ENCODE peak calls at places on chromosomes 1 and 21, in four cellular contexts. One of them, this sample, is unnamed.

GRCh38 chr1:157969693-157970485 is 23.6 kb upstream of the KIRREL1 start:
- DNase-seq in lower leg skin: no peak
- DNase-seq in AG04449: no peak
- DNase-seq in heart left ventricle: peak
- DNase-seq in this sample: peak

GRCh38 chr1:174874337-174875053 is 125.3 kb upstream of the CACYBP start:
- DNase-seq in lower leg skin: no peak
- DNase-seq in AG04449: no peak
- DNase-seq in heart left ventricle: no peak
- DNase-seq in this sample: no peak

GRCh38 chr1:119361611-119362010 is 7.0 kb upstream of the HAO2 start:
- DNase-seq in lower leg skin: no peak
- DNase-seq in AG04449: no peak
- DNase-seq in heart left ventricle: no peak
- DNase-seq in this sample: no peak

GRCh38 chr1:10540277-10541005 is 65.7 kb downstream of the PEX14 start:
- DNase-seq in lower leg skin: no peak
- DNase-seq in AG04449: no peak
- DNase-seq in heart left ventricle: peak
- DNase-seq in this sample: peak

GRCh38 chr1:27560271-27561125 is 43.4 kb downstream of the AHDC1 start:
- DNase-seq in lower leg skin: no peak
- DNase-seq in AG04449: no peak
- DNase-seq in heart left ventricle: no peak
- DNase-seq in this sample: no peak

GRCh38 chr1:25566730-25567341 is 23.4 kb downstream of the LDLRAP1 start:
- DNase-seq in lower leg skin: no peak
- DNase-seq in AG04449: peak
- DNase-seq in heart left ventricle: peak
- DNase-seq in this sample: peak

GRCh38 chr1:209870151-209870831 is 42.5 kb downstream of the UTP25 start:
- DNase-seq in lower leg skin: no peak
- DNase-seq in AG04449: no peak
- DNase-seq in heart left ventricle: no peak
- DNase-seq in this sample: no peak

GRCh38 chr1:55610203-55610602 is 395.0 kb upstream of the USP24 start:
- DNase-seq in lower leg skin: no peak
- DNase-seq in AG04449: peak
- DNase-seq in heart left ventricle: no peak
- DNase-seq in this sample: no peak

GRCh38 chr1:6905790-6906189 is 120.5 kb downstream of the CAMTA1 start:
- DNase-seq in lower leg skin: peak
- DNase-seq in AG04449: no peak
- DNase-seq in heart left ventricle: no peak
- DNase-seq in this sample: no peak

GRCh38 chr1:39926343-39926769 is 24.6 kb upstream of the MYCL start:
- DNase-seq in lower leg skin: no peak
- DNase-seq in AG04449: no peak
- DNase-seq in heart left ventricle: peak
- DNase-seq in this sample: no peak

GRCh38 chr1:160746870-160747500 is 7.9 kb downstream of the SLAMF7 start:
- DNase-seq in lower leg skin: no peak
- DNase-seq in AG04449: no peak
- DNase-seq in heart left ventricle: no peak
- DNase-seq in this sample: no peak

GRCh38 chr1:40662864-40663263 is 2.6 kb downstream of the RIMS3 start:
- DNase-seq in lower leg skin: no peak
- DNase-seq in AG04449: no peak
- DNase-seq in heart left ventricle: no peak
- DNase-seq in this sample: no peak

GRCh38 chr1:243213045-243213787 is 41.9 kb downstream of the CEP170 start:
- DNase-seq in lower leg skin: no peak
- DNase-seq in AG04449: no peak
- DNase-seq in heart left ventricle: no peak
- DNase-seq in this sample: no peak

GRCh38 chr21:31526040-31526439 is 133.5 kb upstream of the SOD1 start:
- DNase-seq in lower leg skin: no peak
- DNase-seq in AG04449: no peak
- DNase-seq in heart left ventricle: no peak
- DNase-seq in this sample: no peak

GRCh38 chr1:12658531-12659453 is 14.9 kb downstream of the AADACL4 start:
- DNase-seq in lower leg skin: peak
- DNase-seq in AG04449: no peak
- DNase-seq in heart left ventricle: peak
- DNase-seq in this sample: peak

GRCh38 chr1:16155537-16156410 is at the start of gene EPHA2:
- DNase-seq in lower leg skin: peak
- DNase-seq in AG04449: no peak
- DNase-seq in heart left ventricle: peak
- DNase-seq in this sample: peak

GRCh38 chr1:107940178-107940577 is 24.8 kb downstream of the VAV3 start:
- DNase-seq in lower leg skin: no peak
- DNase-seq in AG04449: no peak
- DNase-seq in heart left ventricle: no peak
- DNase-seq in this sample: no peak

GRCh38 chr1:151775894-151776664 is 12.8 kb upstream of the MRPL9 start:
- DNase-seq in lower leg skin: no peak
- DNase-seq in AG04449: no peak
- DNase-seq in heart left ventricle: no peak
- DNase-seq in this sample: no peak

GRCh38 chr1:10615336-10615735 is 140.6 kb downstream of the PEX14 start:
- DNase-seq in lower leg skin: peak
- DNase-seq in AG04449: no peak
- DNase-seq in heart left ventricle: no peak
- DNase-seq in this sample: no peak

GRCh38 chr1:36389960-36390359 is 4.2 kb upstream of the STK40 start:
- DNase-seq in lower leg skin: no peak
- DNase-seq in AG04449: no peak
- DNase-seq in heart left ventricle: no peak
- DNase-seq in this sample: no peak

GRCh38 chr1:27598288-27598687 is 5.7 kb downstream of the AHDC1 start:
- DNase-seq in lower leg skin: no peak
- DNase-seq in AG04449: no peak
- DNase-seq in heart left ventricle: peak
- DNase-seq in this sample: no peak

GRCh38 chr1:63423649-63424048 is 56.2 kb downstream of the ALG6 start:
- DNase-seq in lower leg skin: no peak
- DNase-seq in AG04449: no peak
- DNase-seq in heart left ventricle: no peak
- DNase-seq in this sample: no peak

GRCh38 chr1:74504125-74505065 is 8.0 kb downstream of the LRRC53 start:
- DNase-seq in lower leg skin: no peak
- DNase-seq in AG04449: no peak
- DNase-seq in heart left ventricle: peak
- DNase-seq in this sample: peak

GRCh38 chr1:217059401-217059800 is 336.2 kb upstream of the ESRRG start:
- DNase-seq in lower leg skin: no peak
- DNase-seq in AG04449: no peak
- DNase-seq in heart left ventricle: no peak
- DNase-seq in this sample: no peak

GRCh38 chr1:20350421-20350820 is 59.7 kb downstream of the VWA5B1 start:
- DNase-seq in lower leg skin: no peak
- DNase-seq in AG04449: no peak
- DNase-seq in heart left ventricle: no peak
- DNase-seq in this sample: no peak

GRCh38 chr1:200410566-200410878 is 686 bp upstream of the ZNF281 start:
- DNase-seq in lower leg skin: no peak
- DNase-seq in AG04449: no peak
- DNase-seq in heart left ventricle: no peak
- DNase-seq in this sample: no peak

GRCh38 chr21:34938079-34938764 is 110.9 kb downstream of the RUNX1 start:
- DNase-seq in lower leg skin: no peak
- DNase-seq in AG04449: no peak
- DNase-seq in heart left ventricle: no peak
- DNase-seq in this sample: no peak

GRCh38 chr1:168970945-168971799 is 135.3 kb upstream of the ATP1B1 start:
- DNase-seq in lower leg skin: no peak
- DNase-seq in AG04449: no peak
- DNase-seq in heart left ventricle: no peak
- DNase-seq in this sample: no peak

GRCh38 chr1:185595835-185596667 is 138.1 kb upstream of the HMCN1 start:
- DNase-seq in lower leg skin: no peak
- DNase-seq in AG04449: no peak
- DNase-seq in heart left ventricle: peak
- DNase-seq in this sample: peak

GRCh38 chr1:41537788-41538351 is 53.4 kb upstream of the EDN2 start:
- DNase-seq in lower leg skin: peak
- DNase-seq in AG04449: peak
- DNase-seq in heart left ventricle: peak
- DNase-seq in this sample: peak

GRCh38 chr1:39886757-39887231 is 3.5 kb upstream of the TRIT1 start:
- DNase-seq in lower leg skin: peak
- DNase-seq in AG04449: no peak
- DNase-seq in heart left ventricle: no peak
- DNase-seq in this sample: no peak

GRCh38 chr21:19621837-19622496 is 1218.4 kb upstream of the TMPRSS15 start:
- DNase-seq in lower leg skin: no peak
- DNase-seq in AG04449: no peak
- DNase-seq in heart left ventricle: no peak
- DNase-seq in this sample: no peak

GRCh38 chr1:160720366-160720765 is 8.7 kb upstream of the CD48 start:
- DNase-seq in lower leg skin: no peak
- DNase-seq in AG04449: no peak
- DNase-seq in heart left ventricle: no peak
- DNase-seq in this sample: no peak

GRCh38 chr21:33403786-33404571 is 766 bp downstream of the IFNGR2 start:
- DNase-seq in lower leg skin: peak
- DNase-seq in AG04449: no peak
- DNase-seq in heart left ventricle: peak
- DNase-seq in this sample: peak

GRCh38 chr1:109634292-109634691 is 14.7 kb downstream of the AMPD2 start:
- DNase-seq in lower leg skin: no peak
- DNase-seq in AG04449: no peak
- DNase-seq in heart left ventricle: no peak
- DNase-seq in this sample: no peak

GRCh38 chr1:156709743-156710489 is 4.5 kb upstream of the CRABP2 start:
- DNase-seq in lower leg skin: peak
- DNase-seq in AG04449: no peak
- DNase-seq in heart left ventricle: peak
- DNase-seq in this sample: no peak

GRCh38 chr1:165129568-165130164 is 226.8 kb downstream of the LMX1A start:
- DNase-seq in lower leg skin: peak
- DNase-seq in AG04449: no peak
- DNase-seq in heart left ventricle: peak
- DNase-seq in this sample: peak

GRCh38 chr1:5811419-5811818 is 180.8 kb downstream of the NPHP4 start:
- DNase-seq in lower leg skin: no peak
- DNase-seq in AG04449: no peak
- DNase-seq in heart left ventricle: no peak
- DNase-seq in this sample: no peak

GRCh38 chr1:3544050-3544977 is 67.0 kb downstream of the MEGF6 start:
- DNase-seq in lower leg skin: no peak
- DNase-seq in AG04449: no peak
- DNase-seq in heart left ventricle: no peak
- DNase-seq in this sample: no peak

GRCh38 chr1:3541465-3541864 is 69.8 kb downstream of the MEGF6 start:
- DNase-seq in lower leg skin: no peak
- DNase-seq in AG04449: no peak
- DNase-seq in heart left ventricle: no peak
- DNase-seq in this sample: no peak

GRCh38 chr1:3543076-3544049 is 67.9 kb downstream of the MEGF6 start:
- DNase-seq in lower leg skin: no peak
- DNase-seq in AG04449: peak
- DNase-seq in heart left ventricle: no peak
- DNase-seq in this sample: peak

GRCh38 chr1:3541930-3542329 is 69.4 kb downstream of the MEGF6 start:
- DNase-seq in lower leg skin: no peak
- DNase-seq in AG04449: no peak
- DNase-seq in heart left ventricle: no peak
- DNase-seq in this sample: no peak

DNA sequence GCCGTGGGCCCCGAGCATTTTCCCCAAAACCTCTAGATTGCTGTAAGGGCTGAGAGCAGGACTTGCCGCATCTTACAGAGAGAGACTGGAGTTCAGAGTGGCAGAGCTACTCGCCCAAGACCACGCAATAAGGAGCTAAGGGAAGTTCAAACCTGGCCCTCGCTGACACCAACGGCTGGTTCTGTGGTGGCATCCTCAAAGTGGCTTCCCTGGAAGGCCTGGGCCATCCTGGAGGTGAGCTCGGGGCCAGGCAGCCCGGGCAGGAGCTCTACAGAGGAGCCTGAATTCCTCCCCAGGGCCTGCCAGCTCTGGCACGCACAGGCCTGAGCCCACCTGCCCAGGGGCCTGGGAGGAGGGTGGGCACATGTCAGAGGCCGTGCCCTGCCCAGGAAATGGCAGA is 68.7 kb downstream of the MEGF6 start:
- DNase-seq in lower leg skin: no peak
- DNase-seq in AG04449: no peak
- DNase-seq in heart left ventricle: no peak
- DNase-seq in this sample: no peak
- H3K4me3 ChIP-seq in lower leg skin: no peak
- H3K4me3 ChIP-seq in AG04449: no peak
- H3K4me3 ChIP-seq in heart left ventricle: no peak
- H3K4me3 ChIP-seq in this sample: no peak

GRCh38 chr1:233376711-233377110 is 49.2 kb downstream of the MAP3K21 start:
- DNase-seq in lower leg skin: no peak
- DNase-seq in AG04449: no peak
- DNase-seq in heart left ventricle: no peak
- DNase-seq in this sample: no peak
- TF ChIP-seq CTCF in lower leg skin: no peak
- TF ChIP-seq CTCF in AG04449: no peak
- TF ChIP-seq CTCF in heart left ventricle: no peak
- TF ChIP-seq CTCF in this sample: no peak

GRCh38 chr1:203692565-203693470 is 66.2 kb downstream of the ATP2B4 start:
- DNase-seq in lower leg skin: peak
- DNase-seq in AG04449: peak
- DNase-seq in heart left ventricle: peak
- DNase-seq in this sample: peak
- H3K4me3 ChIP-seq in lower leg skin: no peak
- H3K4me3 ChIP-seq in AG04449: no peak
- H3K4me3 ChIP-seq in heart left ventricle: no peak
- H3K4me3 ChIP-seq in this sample: no peak

DNA sequence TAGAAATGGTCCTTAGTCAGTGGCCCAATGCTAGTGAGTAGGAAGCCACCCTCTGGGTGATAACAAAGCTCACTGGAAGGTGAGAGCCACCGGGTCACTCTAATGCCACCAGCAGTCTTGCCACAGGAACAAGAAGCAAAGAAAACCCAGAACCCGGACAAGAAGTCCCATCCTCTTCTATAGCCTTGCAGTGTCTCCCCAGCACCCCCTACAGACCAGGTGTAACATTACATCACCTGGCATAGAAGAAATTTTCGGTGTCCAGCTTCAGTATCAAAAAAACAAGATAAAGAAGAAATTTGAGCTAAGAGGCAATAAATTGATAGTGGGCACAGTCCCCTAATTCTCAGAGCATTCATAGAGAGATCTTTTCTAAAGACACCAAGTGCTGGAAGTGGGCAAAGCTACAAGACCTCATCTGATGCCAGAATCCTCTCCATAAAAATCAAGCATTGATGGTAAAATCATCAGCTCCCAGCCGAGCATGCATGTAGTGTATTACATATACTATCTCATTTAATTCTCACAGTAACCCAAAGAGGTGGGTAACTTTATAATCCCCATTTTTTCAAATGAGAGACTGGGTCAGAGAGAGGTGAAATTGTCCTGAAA is 491.0 kb downstream of the MATN1 start:
- DNase-seq in lower leg skin: no peak
- DNase-seq in AG04449: no peak
- DNase-seq in heart left ventricle: no peak
- DNase-seq in this sample: no peak
- TF ChIP-seq CTCF in lower leg skin: no peak
- TF ChIP-seq CTCF in AG04449: no peak
- TF ChIP-seq CTCF in heart left ventricle: peak
- TF ChIP-seq CTCF in this sample: peak

This sample was measured in astrocyte of the cerebellum.